ENCODE peak calls at places on chromosomes 5 and 9, in six cellular contexts. One of them, this sample, is unnamed.

GRCh38 chr5:172160506-172160905 is 27.5 kb downstream of the STK10 start:
- DNase-seq in lower leg skin: no peak
- DNase-seq in mesothelial cell of epicardium: no peak
- DNase-seq in stimulated activated CD4-positive, alpha-beta T cell treated with anti-CD3 and anti-CD28 coated beads, Interleukin-4, amount 100 ng/mL, for 4 hours: no peak
- DNase-seq in renal cortical epithelial cell: no peak
- DNase-seq in GM23338: no peak
- DNase-seq in this sample: no peak

GRCh38 chr5:102638912-102639652 is 116.0 kb upstream of the PAM start:
- DNase-seq in GM23338: no peak
- DNase-seq in mesothelial cell of epicardium: no peak
- DNase-seq in stimulated activated CD4-positive, alpha-beta T cell treated with anti-CD3 and anti-CD28 coated beads, Interleukin-4, amount 100 ng/mL, for 4 hours: no peak
- DNase-seq in lower leg skin: no peak
- DNase-seq in renal cortical epithelial cell: peak
- DNase-seq in this sample: no peak

GRCh38 chr5:7376889-7377288 is 19.0 kb upstream of the ADCY2 start:
- DNase-seq in GM23338: no peak
- DNase-seq in stimulated activated CD4-positive, alpha-beta T cell treated with anti-CD3 and anti-CD28 coated beads, Interleukin-4, amount 100 ng/mL, for 4 hours: no peak
- DNase-seq in lower leg skin: no peak
- DNase-seq in mesothelial cell of epicardium: no peak
- DNase-seq in renal cortical epithelial cell: no peak
- DNase-seq in this sample: no peak

GRCh38 chr5:37900692-37901091 is 60.9 kb upstream of the GDNF start:
- DNase-seq in stimulated activated CD4-positive, alpha-beta T cell treated with anti-CD3 and anti-CD28 coated beads, Interleukin-4, amount 100 ng/mL, for 4 hours: no peak
- DNase-seq in lower leg skin: no peak
- DNase-seq in mesothelial cell of epicardium: no peak
- DNase-seq in renal cortical epithelial cell: peak
- DNase-seq in GM23338: peak
- DNase-seq in this sample: no peak

GRCh38 chr9:136242908-136243525 is 2.6 kb downstream of the QSOX2 start:
- DNase-seq in GM23338: peak
- DNase-seq in renal cortical epithelial cell: no peak
- DNase-seq in mesothelial cell of epicardium: no peak
- DNase-seq in stimulated activated CD4-positive, alpha-beta T cell treated with anti-CD3 and anti-CD28 coated beads, Interleukin-4, amount 100 ng/mL, for 4 hours: no peak
- DNase-seq in lower leg skin: no peak
- DNase-seq in this sample: no peak

GRCh38 chr9:93255994-93256877 is 72.3 kb downstream of the WNK2 start:
- DNase-seq in renal cortical epithelial cell: no peak
- DNase-seq in GM23338: no peak
- DNase-seq in lower leg skin: no peak
- DNase-seq in mesothelial cell of epicardium: peak
- DNase-seq in stimulated activated CD4-positive, alpha-beta T cell treated with anti-CD3 and anti-CD28 coated beads, Interleukin-4, amount 100 ng/mL, for 4 hours: no peak
- DNase-seq in this sample: no peak

GRCh38 chr5:80554646-80555045 is 15.4 kb downstream of the ANKRD34B start:
- DNase-seq in stimulated activated CD4-positive, alpha-beta T cell treated with anti-CD3 and anti-CD28 coated beads, Interleukin-4, amount 100 ng/mL, for 4 hours: no peak
- DNase-seq in renal cortical epithelial cell: no peak
- DNase-seq in mesothelial cell of epicardium: no peak
- DNase-seq in lower leg skin: no peak
- DNase-seq in GM23338: peak
- DNase-seq in this sample: no peak

GRCh38 chr9:70902705-70903131 is 218.7 kb downstream of the TRPM3 start:
- DNase-seq in lower leg skin: no peak
- DNase-seq in mesothelial cell of epicardium: no peak
- DNase-seq in GM23338: no peak
- DNase-seq in stimulated activated CD4-positive, alpha-beta T cell treated with anti-CD3 and anti-CD28 coated beads, Interleukin-4, amount 100 ng/mL, for 4 hours: no peak
- DNase-seq in renal cortical epithelial cell: peak
- DNase-seq in this sample: no peak

GRCh38 chr5:135587849-135588248 is 9.1 kb upstream of the CXCL14 start:
- DNase-seq in lower leg skin: no peak
- DNase-seq in renal cortical epithelial cell: no peak
- DNase-seq in stimulated activated CD4-positive, alpha-beta T cell treated with anti-CD3 and anti-CD28 coated beads, Interleukin-4, amount 100 ng/mL, for 4 hours: no peak
- DNase-seq in GM23338: no peak
- DNase-seq in mesothelial cell of epicardium: no peak
- DNase-seq in this sample: no peak

GRCh38 chr9:21677834-21678233 is 124.6 kb upstream of the MTAP start:
- DNase-seq in stimulated activated CD4-positive, alpha-beta T cell treated with anti-CD3 and anti-CD28 coated beads, Interleukin-4, amount 100 ng/mL, for 4 hours: no peak
- DNase-seq in renal cortical epithelial cell: peak
- DNase-seq in lower leg skin: no peak
- DNase-seq in mesothelial cell of epicardium: no peak
- DNase-seq in GM23338: no peak
- DNase-seq in this sample: no peak

GRCh38 chr5:175493726-175494125 is 15.4 kb downstream of the SFXN1 start:
- DNase-seq in mesothelial cell of epicardium: no peak
- DNase-seq in stimulated activated CD4-positive, alpha-beta T cell treated with anti-CD3 and anti-CD28 coated beads, Interleukin-4, amount 100 ng/mL, for 4 hours: no peak
- DNase-seq in lower leg skin: no peak
- DNase-seq in GM23338: no peak
- DNase-seq in renal cortical epithelial cell: no peak
- DNase-seq in this sample: no peak

GRCh38 chr5:120463026-120463770 is 902 bp upstream of the PRR16 start:
- DNase-seq in renal cortical epithelial cell: no peak
- DNase-seq in stimulated activated CD4-positive, alpha-beta T cell treated with anti-CD3 and anti-CD28 coated beads, Interleukin-4, amount 100 ng/mL, for 4 hours: no peak
- DNase-seq in lower leg skin: no peak
- DNase-seq in mesothelial cell of epicardium: no peak
- DNase-seq in GM23338: no peak
- DNase-seq in this sample: no peak

GRCh38 chr5:119453045-119453383 is 717 bp downstream of the HSD17B4 start:
- DNase-seq in stimulated activated CD4-positive, alpha-beta T cell treated with anti-CD3 and anti-CD28 coated beads, Interleukin-4, amount 100 ng/mL, for 4 hours: no peak
- DNase-seq in renal cortical epithelial cell: peak
- DNase-seq in mesothelial cell of epicardium: no peak
- DNase-seq in GM23338: no peak
- DNase-seq in lower leg skin: no peak
- DNase-seq in this sample: no peak

GRCh38 chr9:84137968-84138367 is 157.4 kb downstream of the RMI1 start:
- DNase-seq in GM23338: no peak
- DNase-seq in stimulated activated CD4-positive, alpha-beta T cell treated with anti-CD3 and anti-CD28 coated beads, Interleukin-4, amount 100 ng/mL, for 4 hours: no peak
- DNase-seq in lower leg skin: no peak
- DNase-seq in mesothelial cell of epicardium: no peak
- DNase-seq in renal cortical epithelial cell: peak
- DNase-seq in this sample: no peak

GRCh38 chr9:95409650-95410426 is 92.3 kb upstream of the FANCC start:
- DNase-seq in stimulated activated CD4-positive, alpha-beta T cell treated with anti-CD3 and anti-CD28 coated beads, Interleukin-4, amount 100 ng/mL, for 4 hours: no peak
- DNase-seq in lower leg skin: no peak
- DNase-seq in GM23338: no peak
- DNase-seq in mesothelial cell of epicardium: no peak
- DNase-seq in renal cortical epithelial cell: peak
- DNase-seq in this sample: no peak

GRCh38 chr5:33438996-33439395 is 1.8 kb upstream of the TARS1 start:
- DNase-seq in renal cortical epithelial cell: no peak
- DNase-seq in lower leg skin: no peak
- DNase-seq in GM23338: no peak
- DNase-seq in stimulated activated CD4-positive, alpha-beta T cell treated with anti-CD3 and anti-CD28 coated beads, Interleukin-4, amount 100 ng/mL, for 4 hours: no peak
- DNase-seq in mesothelial cell of epicardium: no peak
- DNase-seq in this sample: no peak

GRCh38 chr9:96420468-96421219 is 2.5 kb upstream of the ZNF367 start:
- DNase-seq in mesothelial cell of epicardium: no peak
- DNase-seq in renal cortical epithelial cell: peak
- DNase-seq in stimulated activated CD4-positive, alpha-beta T cell treated with anti-CD3 and anti-CD28 coated beads, Interleukin-4, amount 100 ng/mL, for 4 hours: no peak
- DNase-seq in GM23338: peak
- DNase-seq in lower leg skin: peak
- DNase-seq in this sample: peak

This sample was measured in H1.